ENCODE peak calls at places on chromosomes 13 and 19, in nine cellular contexts. C is upper lobe of right lung; Y is neural progenitor cell; S is colonic mucosa; Z is psoas muscle; F is endodermal cell; J is CD8-positive, alpha-beta T cell; E is left ventricle myocardium inferior; H is testis. A is an unnamed sample.

GRCh38 chr13:26558074-26558805 is 757 bp downstream of the WASF3 start:
- DNase-seq in C (no peak), Y (peak; percentile 70), S (peak; percentile 22), Z (peak; percentile 31), F (peak; percentile 68), J (no peak), E (peak; percentile 27), H (peak; percentile 36), A (no peak)

GRCh38 chr19:2164020-2164988 is 571 bp downstream of the DOT1L start:
- DNase-seq in C (no peak), Y (peak; percentile 73), S (peak; percentile 37), Z (no peak), F (no peak), J (no peak), E (no peak), H (no peak), A (no peak)

GRCh38 chr19:30175987-30176386 is 196.2 kb upstream of the ZNF536 start:
- DNase-seq in C (no peak), Y (no peak), S (no peak), Z (no peak), F (no peak), J (no peak), E (no peak), H (no peak), A (no peak)

GRCh38 chr13:39685652-39686051 is 30.2 kb downstream of the COG6 start:
- DNase-seq in C (no peak), Y (no peak), S (no peak), Z (no peak), F (no peak), J (no peak), E (no peak), H (no peak), A (no peak)

GRCh38 chr19:7516281-7516862 is 469 bp downstream of the ZNF358 start:
- DNase-seq in C (no peak), Y (peak; percentile 12), S (no peak), Z (no peak), F (no peak), J (no peak), E (no peak), H (no peak), A (no peak)

GRCh38 chr13:109815651-109816050 is 29.3 kb upstream of the IRS2 start:
- DNase-seq in C (no peak), Y (no peak), S (no peak), Z (no peak), F (no peak), J (no peak), E (no peak), H (no peak), A (no peak)

GRCh38 chr19:21084343-21084742 is 2.3 kb downstream of the ZNF714 start:
- DNase-seq in C (no peak), Y (no peak), S (no peak), Z (no peak), F (no peak), J (no peak), E (no peak), H (no peak), A (no peak)

GRCh38 chr13:46622918-46623256 is 69.9 kb downstream of the LRCH1 start:
- DNase-seq in C (no peak), Y (no peak), S (peak; percentile 50), Z (peak; percentile 29), F (no peak), J (no peak), E (peak; percentile 24), H (peak; percentile 69), A (no peak)

GRCh38 chr13:86324191-86324590 is 525.0 kb upstream of the SLITRK6 start:
- DNase-seq in C (no peak), Y (no peak), S (no peak), Z (no peak), F (no peak), J (no peak), E (no peak), H (no peak), A (no peak)

GRCh38 chr13:76709851-76710250 is 176.4 kb downstream of the KCTD12 start:
- DNase-seq in C (no peak), Y (no peak), S (no peak), Z (no peak), F (no peak), J (no peak), E (no peak), H (no peak), A (no peak)

GRCh38 chr13:97512732-97513131 is 78.8 kb downstream of the RAP2A start:
- DNase-seq in C (no peak), Y (no peak), S (no peak), Z (no peak), F (no peak), J (no peak), E (no peak), H (no peak), A (no peak)

GRCh38 chr19:45153339-45154063 is 7.3 kb downstream of the NKPD1 start:
- DNase-seq in C (no peak), Y (peak; percentile 85), S (peak; percentile 35), Z (peak; percentile 53), F (peak; percentile 84), J (peak; percentile 16), E (peak; percentile 46), H (peak; percentile 69), A (no peak)

GRCh38 chr19:14390548-14390947 is 9.3 kb downstream of the ADGRE5 start:
- DNase-seq in C (no peak), Y (no peak), S (no peak), Z (no peak), F (no peak), J (no peak), E (no peak), H (no peak), A (no peak)

GRCh38 chr19:15241259-15241658 is 9.0 kb upstream of the EPHX3 start:
- DNase-seq in C (no peak), Y (no peak), S (no peak), Z (no peak), F (no peak), J (no peak), E (no peak), H (no peak), A (no peak)

GRCh38 chr13:48574036-48574796 is 41.3 kb upstream of the RCBTB2 start:
- DNase-seq in C (no peak), Y (no peak), S (no peak), Z (no peak), F (no peak), J (no peak), E (no peak), H (no peak), A (no peak)

GRCh38 chr13:113991676-113992179 is 17.9 kb upstream of the C13orf46 start:
- DNase-seq in C (no peak), Y (no peak), S (no peak), Z (no peak), F (no peak), J (no peak), E (no peak), H (no peak), A (no peak)

GRCh38 chr19:15551183-15552004 is 43.1 kb downstream of the CYP4F22 start:
- DNase-seq in C (peak; percentile 72), Y (no peak), S (peak; percentile 30), Z (no peak), F (peak; percentile 97), J (peak; percentile 56), E (no peak), H (peak; percentile 60), A (no peak)

DNA sequence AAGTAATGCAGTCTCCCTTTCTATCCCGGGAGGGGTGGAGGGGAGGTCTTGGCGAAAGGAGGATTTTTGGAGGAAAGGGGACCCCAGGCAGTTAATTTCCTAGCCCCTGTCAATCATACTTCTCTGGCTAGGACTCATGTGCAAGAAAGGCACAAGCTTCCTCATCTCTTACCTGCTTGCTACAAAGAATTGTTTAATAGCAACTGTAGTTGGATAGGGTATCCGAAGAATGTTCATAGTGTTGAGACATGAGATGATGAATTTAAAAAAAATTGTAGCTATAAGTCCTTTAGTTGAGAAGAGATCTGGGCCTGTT is 525 bp downstream of the BORA start:
- DNase-seq in C (no peak), Y (no peak), S (no peak), Z (no peak), F (no peak), J (no peak), E (no peak), H (no peak), A (no peak)
- H3K36me3 ChIP-seq in C (peaks cover 1% of the 10 kb centered on the region), Y (peaks cover 10% of the 10 kb centered on the region), S (no peaks in the 10 kb centered on the region), Z (peaks cover under 1% of the 10 kb centered on the region), F (peaks cover 24% of the 10 kb centered on the region), J (no peaks in the 10 kb centered on the region), E (peaks cover 9% of the 10 kb centered on the region), H (no peaks in the 10 kb centered on the region), A (no peaks in the 10 kb centered on the region)

GRCh38 chr19:40716655-40717324 is at the start of the genes COQ8B and ITPKC:
- DNase-seq in C (peak; percentile 100), Y (peak; percentile 100), S (peak; percentile 100), Z (peak; percentile 100), F (peak; percentile 100), J (peak; percentile 100), E (peak; percentile 100), H (peak; percentile 100), A (peak; percentile 99)
- TF ChIP-seq CTCF in C (peak; percentile 18), Y (peak; percentile 27), S (no peak), Z (peak; percentile 32), F (peak; percentile 52), J (no peak), E (peak; percentile 39), H (peak; percentile 23), A (no peak)

DNA sequence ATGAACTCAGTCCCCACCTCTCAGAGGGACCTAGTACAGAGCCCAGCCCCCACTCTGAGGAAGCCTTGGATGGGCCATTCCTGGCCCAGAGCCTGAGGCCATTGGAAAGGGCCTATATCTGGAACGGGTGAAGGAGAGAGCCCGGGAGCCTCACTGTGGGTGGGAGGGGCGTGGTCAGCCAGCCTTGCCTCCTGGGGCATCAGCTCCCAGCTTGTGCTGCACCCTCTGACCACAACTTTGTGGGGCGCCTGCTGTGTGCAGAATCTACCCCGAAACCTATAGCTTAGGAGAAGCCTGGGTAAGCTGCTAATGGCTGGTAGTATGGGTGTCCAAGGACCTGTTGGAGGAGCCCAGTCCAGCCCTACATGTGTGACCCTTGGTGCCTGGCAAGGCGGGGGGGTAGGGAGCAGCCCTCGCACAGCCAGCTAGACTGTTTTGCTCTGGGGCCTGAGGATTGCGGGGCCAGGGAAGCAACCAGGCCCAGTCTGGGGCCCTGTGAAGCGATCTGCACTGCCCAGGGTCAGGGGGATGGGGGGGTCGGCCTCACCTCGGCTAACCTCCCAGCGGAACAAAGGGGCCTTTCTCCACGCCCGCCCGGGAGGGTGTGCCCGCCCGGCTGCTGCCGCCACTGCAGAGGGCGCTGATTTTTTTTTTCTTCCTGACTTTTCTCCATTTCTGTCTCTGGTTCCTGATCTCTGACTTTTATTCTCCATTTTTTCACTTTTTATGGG is 42.3 kb downstream of the LYL1 start:
- DNase-seq in C (peak; percentile 75), Y (peak; percentile 63), S (peak; percentile 55), Z (no peak), F (peak; percentile 55), J (no peak), E (peak; percentile 64), H (peak; percentile 72), A (no peak)
- H3K27ac ChIP-seq in C (peak overlapping the region; percentile 53), Y (no peak overlapping the region), S (peak overlapping the region; percentile 42), Z (peak overlapping the region; percentile 81), F (no peak overlapping the region), J (no peak overlapping the region), E (peak overlapping the region; percentile 98), H (peak overlapping the region; percentile 81), A (peak overlapping the region; percentile 91)

GRCh38 chr19:10923503-10924076 is 4.8 kb downstream of the YIPF2 start:
- DNase-seq in C (no peak), Y (no peak), S (no peak), Z (no peak), F (no peak), J (no peak), E (no peak), H (no peak), A (no peak)
- H3K36me3 ChIP-seq in C (peaks cover 60% of the 10 kb centered on the region), Y (no peaks in the 10 kb centered on the region), S (peaks cover 13% of the 10 kb centered on the region), Z (peaks cover 5% of the 10 kb centered on the region), F (peaks cover 22% of the 10 kb centered on the region), J (peaks cover 3% of the 10 kb centered on the region), E (peaks cover 63% of the 10 kb centered on the region), H (no peaks in the 10 kb centered on the region), A (peaks cover 40% of the 10 kb centered on the region)